ENCODE peak calls at places on chromosomes 2 and 18, in eight cellular contexts. One of them, this sample, is unnamed.

GRCh38 chr2:233706720-233707119 is 6.0 kb upstream of the UGT1A5 start:
- DNase-seq in fibroblast of the aortic adventitia: peak
- DNase-seq in psoas muscle: no peak
- DNase-seq in fibroblast of villous mesenchyme: peak
- DNase-seq in H9: no peak
- DNase-seq in fibroblast of mammary gland: peak
- DNase-seq in AG10803: peak
- DNase-seq in AG09309: peak
- DNase-seq in this sample: peak

GRCh38 chr2:12432985-12433640 is 283.6 kb upstream of the TRIB2 start:
- DNase-seq in fibroblast of the aortic adventitia: peak
- DNase-seq in psoas muscle: no peak
- DNase-seq in fibroblast of villous mesenchyme: peak
- DNase-seq in H9: no peak
- DNase-seq in fibroblast of mammary gland: no peak
- DNase-seq in AG10803: no peak
- DNase-seq in AG09309: no peak
- DNase-seq in this sample: no peak

GRCh38 chr2:205580591-205580990 is 101.7 kb upstream of the NRP2 start:
- DNase-seq in fibroblast of the aortic adventitia: peak
- DNase-seq in psoas muscle: no peak
- DNase-seq in fibroblast of villous mesenchyme: peak
- DNase-seq in H9: no peak
- DNase-seq in fibroblast of mammary gland: peak
- DNase-seq in AG10803: peak
- DNase-seq in AG09309: no peak
- DNase-seq in this sample: peak

GRCh38 chr2:97871096-97871780 is 124.5 kb downstream of the TMEM131 start:
- DNase-seq in fibroblast of the aortic adventitia: peak
- DNase-seq in psoas muscle: no peak
- DNase-seq in fibroblast of villous mesenchyme: peak
- DNase-seq in H9: no peak
- DNase-seq in fibroblast of mammary gland: peak
- DNase-seq in AG10803: peak
- DNase-seq in AG09309: peak
- DNase-seq in this sample: peak

GRCh38 chr2:105328281-105329196 is 996 bp downstream of the TGFBRAP1 start:
- DNase-seq in fibroblast of the aortic adventitia: peak
- DNase-seq in psoas muscle: no peak
- DNase-seq in fibroblast of villous mesenchyme: peak
- DNase-seq in H9: no peak
- DNase-seq in fibroblast of mammary gland: peak
- DNase-seq in AG10803: peak
- DNase-seq in AG09309: no peak
- DNase-seq in this sample: peak

GRCh38 chr2:226802573-226802972 is 3.0 kb upstream of the IRS1 start:
- DNase-seq in fibroblast of the aortic adventitia: peak
- DNase-seq in psoas muscle: no peak
- DNase-seq in fibroblast of villous mesenchyme: peak
- DNase-seq in H9: no peak
- DNase-seq in fibroblast of mammary gland: peak
- DNase-seq in AG10803: peak
- DNase-seq in AG09309: peak
- DNase-seq in this sample: peak

GRCh38 chr2:45510701-45511420 is 100.2 kb downstream of the SRBD1 start:
- DNase-seq in fibroblast of the aortic adventitia: no peak
- DNase-seq in psoas muscle: no peak
- DNase-seq in fibroblast of villous mesenchyme: no peak
- DNase-seq in H9: no peak
- DNase-seq in fibroblast of mammary gland: no peak
- DNase-seq in AG10803: no peak
- DNase-seq in AG09309: no peak
- DNase-seq in this sample: no peak

GRCh38 chr18:41096504-41096903 is 858.5 kb upstream of the PIK3C3 start:
- DNase-seq in fibroblast of the aortic adventitia: peak
- DNase-seq in psoas muscle: no peak
- DNase-seq in fibroblast of villous mesenchyme: peak
- DNase-seq in H9: no peak
- DNase-seq in fibroblast of mammary gland: peak
- DNase-seq in AG10803: peak
- DNase-seq in AG09309: no peak
- DNase-seq in this sample: peak

GRCh38 chr2:233026211-233026813 is 6.2 kb upstream of the NEU2 start:
- DNase-seq in fibroblast of the aortic adventitia: peak
- DNase-seq in psoas muscle: no peak
- DNase-seq in fibroblast of villous mesenchyme: peak
- DNase-seq in H9: no peak
- DNase-seq in fibroblast of mammary gland: peak
- DNase-seq in AG10803: peak
- DNase-seq in AG09309: peak
- DNase-seq in this sample: peak

GRCh38 chr2:38750011-38750792 is 959 bp downstream of the SRSF7 start:
- DNase-seq in fibroblast of the aortic adventitia: peak
- DNase-seq in psoas muscle: peak
- DNase-seq in fibroblast of villous mesenchyme: peak
- DNase-seq in H9: no peak
- DNase-seq in fibroblast of mammary gland: peak
- DNase-seq in AG10803: peak
- DNase-seq in AG09309: no peak
- DNase-seq in this sample: peak

GRCh38 chr2:15359716-15360531 is 201.2 kb downstream of the NBAS start:
- DNase-seq in fibroblast of the aortic adventitia: peak
- DNase-seq in psoas muscle: no peak
- DNase-seq in fibroblast of villous mesenchyme: peak
- DNase-seq in H9: no peak
- DNase-seq in fibroblast of mammary gland: peak
- DNase-seq in AG10803: peak
- DNase-seq in AG09309: no peak
- DNase-seq in this sample: peak

GRCh38 chr2:196635156-196635555 is 4.4 kb upstream of the CCDC150 start:
- DNase-seq in fibroblast of the aortic adventitia: peak
- DNase-seq in psoas muscle: no peak
- DNase-seq in fibroblast of villous mesenchyme: peak
- DNase-seq in H9: no peak
- DNase-seq in fibroblast of mammary gland: peak
- DNase-seq in AG10803: peak
- DNase-seq in AG09309: no peak
- DNase-seq in this sample: peak

GRCh38 chr2:171516793-171517192 is 5.5 kb upstream of the CYBRD1 start:
- DNase-seq in fibroblast of the aortic adventitia: peak
- DNase-seq in psoas muscle: peak
- DNase-seq in fibroblast of villous mesenchyme: no peak
- DNase-seq in H9: no peak
- DNase-seq in fibroblast of mammary gland: no peak
- DNase-seq in AG10803: no peak
- DNase-seq in AG09309: no peak
- DNase-seq in this sample: no peak

DNA sequence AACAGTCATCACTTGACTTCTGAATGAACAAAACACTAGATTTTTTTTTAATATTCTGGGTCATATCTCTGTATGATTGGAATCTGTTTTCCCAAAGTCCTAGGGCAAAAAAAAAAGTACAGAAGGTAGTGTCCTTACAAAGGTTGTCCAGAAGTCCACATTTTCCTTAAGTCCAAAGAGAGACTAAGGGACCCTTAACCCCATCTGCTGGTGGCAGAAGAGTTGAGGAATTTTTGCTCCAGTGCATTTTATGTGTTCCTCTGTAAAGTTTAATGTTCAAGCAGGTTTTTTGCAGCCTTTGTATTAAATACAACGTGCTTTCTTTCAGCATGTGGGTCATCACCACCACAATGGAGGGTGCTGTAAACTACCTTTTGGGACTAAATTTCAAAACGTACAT is 215.9 kb downstream of the SP3 start:
- DNase-seq in fibroblast of the aortic adventitia: peak
- DNase-seq in psoas muscle: no peak
- DNase-seq in fibroblast of villous mesenchyme: peak
- DNase-seq in H9: no peak
- DNase-seq in fibroblast of mammary gland: peak
- DNase-seq in AG10803: peak
- DNase-seq in AG09309: peak
- DNase-seq in this sample: peak
- TF ChIP-seq CTCF in fibroblast of the aortic adventitia: peak
- TF ChIP-seq CTCF in psoas muscle: no peak
- TF ChIP-seq CTCF in fibroblast of villous mesenchyme: peak
- TF ChIP-seq CTCF in H9: peak
- TF ChIP-seq CTCF in fibroblast of mammary gland: peak
- TF ChIP-seq CTCF in AG10803: peak
- TF ChIP-seq CTCF in AG09309: peak
- TF ChIP-seq CTCF in this sample: peak

GRCh38 chr2:168245074-168245825 is 2.1 kb downstream of the STK39 start:
- DNase-seq in fibroblast of the aortic adventitia: peak
- DNase-seq in psoas muscle: no peak
- DNase-seq in fibroblast of villous mesenchyme: peak
- DNase-seq in H9: no peak
- DNase-seq in fibroblast of mammary gland: no peak
- DNase-seq in AG10803: no peak
- DNase-seq in AG09309: no peak
- DNase-seq in this sample: no peak

GRCh38 chr2:168247341-168248305 is at the start of gene STK39:
- DNase-seq in fibroblast of the aortic adventitia: peak
- DNase-seq in psoas muscle: peak
- DNase-seq in fibroblast of villous mesenchyme: peak
- DNase-seq in H9: peak
- DNase-seq in fibroblast of mammary gland: peak
- DNase-seq in AG10803: peak
- DNase-seq in AG09309: no peak
- DNase-seq in this sample: peak

GRCh38 chr2:168244318-168244717 is 3.1 kb downstream of the STK39 start:
- DNase-seq in fibroblast of the aortic adventitia: no peak
- DNase-seq in psoas muscle: no peak
- DNase-seq in fibroblast of villous mesenchyme: no peak
- DNase-seq in H9: no peak
- DNase-seq in fibroblast of mammary gland: no peak
- DNase-seq in AG10803: no peak
- DNase-seq in AG09309: no peak
- DNase-seq in this sample: no peak

GRCh38 chr2:168246072-168246482 is 1.3 kb downstream of the STK39 start:
- DNase-seq in fibroblast of the aortic adventitia: peak
- DNase-seq in psoas muscle: no peak
- DNase-seq in fibroblast of villous mesenchyme: no peak
- DNase-seq in H9: no peak
- DNase-seq in fibroblast of mammary gland: no peak
- DNase-seq in AG10803: no peak
- DNase-seq in AG09309: no peak
- DNase-seq in this sample: no peak

DNA sequence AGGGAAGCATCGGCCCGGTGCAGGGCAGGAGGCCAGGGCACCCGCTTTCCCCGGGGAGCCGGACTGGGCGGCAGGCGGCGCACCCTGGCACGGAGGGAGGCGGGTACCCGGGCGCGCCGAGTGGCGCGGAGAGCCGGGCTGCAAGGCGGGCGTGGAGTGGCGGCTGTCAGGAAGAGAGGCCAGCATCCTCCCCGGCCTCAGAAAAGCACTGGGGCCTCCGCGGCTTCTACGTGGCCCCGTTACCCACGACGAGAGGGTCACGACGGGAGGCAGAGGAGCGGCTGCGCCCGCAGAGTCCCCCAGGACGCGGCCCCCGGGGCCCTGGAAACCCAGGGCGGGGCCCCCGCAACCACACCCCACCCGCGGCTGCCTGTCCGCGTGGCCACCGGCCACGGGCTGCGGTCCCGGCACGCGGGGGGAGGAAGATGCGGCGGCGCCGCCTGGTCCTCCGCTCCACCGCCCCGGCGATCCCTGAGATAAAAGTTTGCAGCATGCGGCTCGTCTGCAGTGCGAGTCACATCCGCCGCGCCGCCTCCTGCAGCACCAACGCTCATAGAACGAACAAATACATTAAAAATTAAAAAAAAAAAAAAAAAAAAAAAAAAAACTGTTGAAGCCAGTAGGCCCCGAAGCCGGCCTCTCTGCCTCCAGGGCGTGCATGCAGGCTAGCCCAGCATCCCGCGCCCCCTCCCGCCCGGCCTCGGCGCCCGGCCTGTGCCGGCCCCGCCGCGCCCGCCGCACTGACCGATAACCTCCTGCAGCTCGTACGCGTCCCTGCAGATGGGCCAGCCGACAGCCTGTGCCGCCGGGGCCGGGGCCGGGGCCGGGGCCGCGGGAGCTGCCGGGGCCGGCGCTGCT is 683 bp downstream of the STK39 start:
- DNase-seq in fibroblast of the aortic adventitia: peak
- DNase-seq in psoas muscle: peak
- DNase-seq in fibroblast of villous mesenchyme: peak
- DNase-seq in H9: peak
- DNase-seq in fibroblast of mammary gland: peak
- DNase-seq in AG10803: peak
- DNase-seq in AG09309: no peak
- DNase-seq in this sample: peak
- TF ChIP-seq CTCF in fibroblast of the aortic adventitia: peak
- TF ChIP-seq CTCF in psoas muscle: peak
- TF ChIP-seq CTCF in fibroblast of villous mesenchyme: peak
- TF ChIP-seq CTCF in H9: peak
- TF ChIP-seq CTCF in fibroblast of mammary gland: no peak
- TF ChIP-seq CTCF in AG10803: peak
- TF ChIP-seq CTCF in AG09309: peak
- TF ChIP-seq CTCF in this sample: peak

GRCh38 chr2:188292446-188293239 is 969 bp downstream of the GULP1 start:
- DNase-seq in fibroblast of the aortic adventitia: peak
- DNase-seq in psoas muscle: peak
- DNase-seq in fibroblast of villous mesenchyme: peak
- DNase-seq in H9: peak
- DNase-seq in fibroblast of mammary gland: peak
- DNase-seq in AG10803: peak
- DNase-seq in AG09309: peak
- DNase-seq in this sample: peak

GRCh38 chr2:188291142-188291616 is 495 bp upstream of the GULP1 start:
- DNase-seq in fibroblast of the aortic adventitia: peak
- DNase-seq in psoas muscle: no peak
- DNase-seq in fibroblast of villous mesenchyme: peak
- DNase-seq in H9: no peak
- DNase-seq in fibroblast of mammary gland: peak
- DNase-seq in AG10803: no peak
- DNase-seq in AG09309: no peak
- DNase-seq in this sample: peak

GRCh38 chr2:188294547-188294946 is 2.9 kb downstream of the GULP1 start:
- DNase-seq in fibroblast of the aortic adventitia: peak
- DNase-seq in psoas muscle: no peak
- DNase-seq in fibroblast of villous mesenchyme: peak
- DNase-seq in H9: no peak
- DNase-seq in fibroblast of mammary gland: peak
- DNase-seq in AG10803: no peak
- DNase-seq in AG09309: no peak
- DNase-seq in this sample: peak

GRCh38 chr2:188293601-188294482 is 2.2 kb downstream of the GULP1 start:
- DNase-seq in fibroblast of the aortic adventitia: peak
- DNase-seq in psoas muscle: peak
- DNase-seq in fibroblast of villous mesenchyme: peak
- DNase-seq in H9: no peak
- DNase-seq in fibroblast of mammary gland: peak
- DNase-seq in AG10803: peak
- DNase-seq in AG09309: no peak
- DNase-seq in this sample: peak

GRCh38 chr2:188291617-188292445 is at the start of gene GULP1:
- DNase-seq in fibroblast of the aortic adventitia: peak
- DNase-seq in psoas muscle: peak
- DNase-seq in fibroblast of villous mesenchyme: peak
- DNase-seq in H9: peak
- DNase-seq in fibroblast of mammary gland: peak
- DNase-seq in AG10803: peak
- DNase-seq in AG09309: no peak
- DNase-seq in this sample: peak
- TF ChIP-seq CTCF in fibroblast of the aortic adventitia: peak
- TF ChIP-seq CTCF in psoas muscle: peak
- TF ChIP-seq CTCF in fibroblast of villous mesenchyme: peak
- TF ChIP-seq CTCF in H9: peak
- TF ChIP-seq CTCF in fibroblast of mammary gland: peak
- TF ChIP-seq CTCF in AG10803: peak
- TF ChIP-seq CTCF in AG09309: peak
- TF ChIP-seq CTCF in this sample: peak

GRCh38 chr2:67702284-67702683 is 305.2 kb downstream of the ETAA1 start:
- DNase-seq in fibroblast of the aortic adventitia: no peak
- DNase-seq in psoas muscle: no peak
- DNase-seq in fibroblast of villous mesenchyme: no peak
- DNase-seq in H9: no peak
- DNase-seq in fibroblast of mammary gland: no peak
- DNase-seq in AG10803: no peak
- DNase-seq in AG09309: no peak
- DNase-seq in this sample: no peak
- TF ChIP-seq CTCF in fibroblast of the aortic adventitia: no peak
- TF ChIP-seq CTCF in psoas muscle: no peak
- TF ChIP-seq CTCF in fibroblast of villous mesenchyme: no peak
- TF ChIP-seq CTCF in H9: no peak
- TF ChIP-seq CTCF in fibroblast of mammary gland: no peak
- TF ChIP-seq CTCF in AG10803: no peak
- TF ChIP-seq CTCF in AG09309: no peak
- TF ChIP-seq CTCF in this sample: no peak

This sample was measured in cardiac fibroblast.